ENCODE peak calls at places on chromosomes 3 and 15, in eight cellular contexts. M is fibroblast of lung, X is suprapubic skin, K is endodermal cell, U is stomach, A is thoracic aorta, B is spleen, V is heart left ventricle. S is an unnamed sample.
A peak's percentile ranks its signal among the peaks of the same experiment; 100 is the strongest.

GRCh38 chr3:36698314-36698713 is 66.0 kb downstream of the DCLK3 start:
- DNase-seq in K (peak; percentile 26), X (no peak), A (no peak), M (no peak), U (no peak), V (no peak), B (no peak), S (no peak)

GRCh38 chr3:127254730-127255129 is 33.1 kb downstream of the PRR20G start:
- DNase-seq in U (no peak), X (no peak), K (no peak), V (no peak), A (no peak), M (no peak), B (no peak), S (no peak)

GRCh38 chr15:101296418-101297405 is 1.7 kb upstream of the SNRPA1 start:
- DNase-seq in V (no peak), B (no peak), M (no peak), X (no peak), A (no peak), U (no peak), K (peak; percentile 13), S (no peak)

GRCh38 chr3:18890459-18890858 is 257.9 kb upstream of the KCNH8 start:
- DNase-seq in K (no peak), V (no peak), X (no peak), A (no peak), M (no peak), B (no peak), U (no peak), S (no peak)

GRCh38 chr15:73704869-73705645 is 20.9 kb downstream of the CD276 start:
- DNase-seq in V (peak; percentile 74), U (peak; percentile 67), A (no peak), M (peak; percentile 15), B (peak; percentile 87), K (peak; percentile 92), X (no peak), S (no peak)

GRCh38 chr3:52490938-52491526 is 4.1 kb upstream of the STAB1 start:
- DNase-seq in A (no peak), V (peak; percentile 65), K (no peak), M (peak; percentile 53), B (peak; percentile 87), X (no peak), U (no peak), S (no peak)

GRCh38 chr3:158100681-158101080 is 5.5 kb downstream of the SHOX2 start:
- DNase-seq in U (no peak), A (no peak), B (no peak), V (no peak), K (no peak), X (no peak), M (no peak), S (no peak)

GRCh38 chr3:43923101-43923979 is 232.6 kb downstream of the ABHD5 start:
- DNase-seq in M (no peak), U (no peak), V (no peak), B (no peak), X (no peak), K (no peak), A (no peak), S (no peak)

GRCh38 chr3:128076783-128077624 is 24.8 kb downstream of the SEC61A1 start:
- DNase-seq in B (peak; percentile 88), M (no peak), U (peak; percentile 49), X (peak; percentile 76), A (no peak), V (peak; percentile 43), K (no peak), S (no peak)

GRCh38 chr3:126954141-126954845 is 28.6 kb upstream of the PLXNA1 start:
- DNase-seq in V (peak; percentile 10), X (no peak), A (no peak), U (no peak), B (peak; percentile 82), M (no peak), K (no peak), S (no peak)

GRCh38 chr3:13143381-13144004 is 70.3 kb upstream of the IQSEC1 start:
- DNase-seq in B (peak; percentile 25), M (no peak), X (peak; percentile 29), U (no peak), V (no peak), A (no peak), K (peak; percentile 39), S (no peak)

GRCh38 chr3:165837058-165837525 is at the start of gene BCHE:
- DNase-seq in K (peak; percentile 63), M (peak; percentile 73), B (no peak), U (no peak), A (no peak), X (no peak), V (peak; percentile 31), S (no peak)

GRCh38 chr15:41926184-41927056 is 32.6 kb upstream of the SPTBN5 start:
- DNase-seq in A (no peak), X (no peak), M (no peak), U (peak; percentile 45), V (peak; percentile 30), K (no peak), B (no peak), S (no peak)

GRCh38 chr3:36957862-36958686 is 13.2 kb upstream of the TRANK1 start:
- DNase-seq in K (no peak), M (peak; percentile 75), V (no peak), U (no peak), X (no peak), A (no peak), B (no peak), S (no peak)

GRCh38 chr15:101697488-101697887 is 26.8 kb downstream of the TARS3 start:
- DNase-seq in M (no peak), B (no peak), X (no peak), K (no peak), A (no peak), U (no peak), V (no peak), S (no peak)

GRCh38 chr3:146561879-146562278 is 17.5 kb upstream of the PLSCR1 start:
- DNase-seq in U (no peak), A (no peak), M (no peak), B (no peak), K (no peak), V (no peak), X (no peak), S (no peak)

GRCh38 chr3:178480795-178481194 is 55.4 kb upstream of the KCNMB2 start:
- DNase-seq in K (no peak), V (no peak), A (no peak), X (no peak), U (no peak), M (no peak), B (no peak), S (no peak)

GRCh38 chr3:184567924-184568590 is 6.5 kb downstream of the EPHB3 start:
- DNase-seq in U (no peak), K (no peak), X (no peak), M (no peak), V (no peak), A (no peak), B (no peak), S (no peak)

GRCh38 chr3:177237206-177237605 is 39.9 kb upstream of the TBL1XR1 start:
- DNase-seq in X (no peak), B (no peak), A (no peak), U (no peak), K (no peak), M (peak; percentile 19), V (no peak), S (no peak)

GRCh38 chr15:25230442-25230841 is 208.4 kb downstream of the UBE3A start:
- DNase-seq in M (no peak), A (no peak), K (no peak), V (no peak), X (no peak), U (no peak), B (no peak), S (no peak)
- H3K9me3 ChIP-seq in M (no peaks in the 10 kb centered on the region), A (no peaks in the 10 kb centered on the region), K (no peaks in the 10 kb centered on the region), V (no peaks in the 10 kb centered on the region), X (peaks cover 16% of the 10 kb centered on the region), U (peaks cover 2% of the 10 kb centered on the region), B (no peaks in the 10 kb centered on the region), S (no peaks in the 10 kb centered on the region)

GRCh38 chr3:149385617-149386298 is 8.3 kb upstream of the TM4SF1 start:
- DNase-seq in U (no peak), V (no peak), M (no peak), X (no peak), K (no peak), A (no peak), B (no peak), S (no peak)
- H3K4me1 ChIP-seq in U (peaks cover 52% of the 10 kb centered on the region), V (peaks cover 33% of the 10 kb centered on the region), M (peaks cover 38% of the 10 kb centered on the region), X (peaks cover 57% of the 10 kb centered on the region), K (peaks cover 4% of the 10 kb centered on the region), A (peaks cover 13% of the 10 kb centered on the region), B (no peaks in the 10 kb centered on the region), S (peaks cover 29% of the 10 kb centered on the region)

DNA sequence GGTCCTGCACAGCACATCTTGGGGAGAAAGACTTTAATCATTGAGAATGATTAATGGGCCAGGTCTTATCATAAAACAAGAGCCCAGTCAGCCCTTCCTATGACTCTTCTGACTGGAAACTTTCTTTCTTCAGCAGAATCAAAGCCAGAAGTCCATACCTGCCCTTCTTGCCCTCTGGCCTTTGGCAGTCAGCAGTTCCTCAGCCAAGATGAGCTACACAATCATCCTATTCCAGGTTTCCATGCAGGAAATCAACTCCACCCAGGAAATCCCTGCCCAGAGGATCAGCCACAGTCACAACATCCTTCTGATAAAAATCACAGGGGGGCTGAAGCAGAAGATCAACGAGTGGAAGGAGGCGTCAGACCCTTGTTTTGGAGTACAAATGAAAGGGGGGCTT is 26.9 kb downstream of the ZNF589 start:
- DNase-seq in B (no peak), X (no peak), U (no peak), K (no peak), M (no peak), V (no peak), A (no peak), S (no peak)
- H3K27ac ChIP-seq in B (peak overlapping the region; percentile 55), X (peak overlapping the region; percentile 92), U (peak overlapping the region; percentile 71), K (no peak overlapping the region), M (no peak overlapping the region), V (no peak overlapping the region), A (no peak overlapping the region), S (no peak overlapping the region)

GRCh38 chr15:27774191-27774590 is 324.9 kb downstream of the OCA2 start:
- DNase-seq in V (no peak), K (no peak), M (no peak), U (no peak), A (no peak), X (no peak), B (no peak), S (no peak)

GRCh38 chr15:27770086-27770607 is 329.0 kb downstream of the OCA2 start:
- DNase-seq in X (no peak), B (no peak), K (no peak), A (no peak), V (no peak), U (no peak), M (no peak), S (no peak)

GRCh38 chr15:27769652-27770051 is 329.5 kb downstream of the OCA2 start:
- DNase-seq in V (no peak), U (no peak), K (no peak), B (no peak), M (no peak), A (no peak), X (no peak), S (no peak)

GRCh38 chr15:27770769-27771554 is 328.2 kb downstream of the OCA2 start:
- DNase-seq in K (no peak), X (no peak), M (no peak), V (no peak), U (no peak), B (no peak), A (no peak), S (no peak)

DNA sequence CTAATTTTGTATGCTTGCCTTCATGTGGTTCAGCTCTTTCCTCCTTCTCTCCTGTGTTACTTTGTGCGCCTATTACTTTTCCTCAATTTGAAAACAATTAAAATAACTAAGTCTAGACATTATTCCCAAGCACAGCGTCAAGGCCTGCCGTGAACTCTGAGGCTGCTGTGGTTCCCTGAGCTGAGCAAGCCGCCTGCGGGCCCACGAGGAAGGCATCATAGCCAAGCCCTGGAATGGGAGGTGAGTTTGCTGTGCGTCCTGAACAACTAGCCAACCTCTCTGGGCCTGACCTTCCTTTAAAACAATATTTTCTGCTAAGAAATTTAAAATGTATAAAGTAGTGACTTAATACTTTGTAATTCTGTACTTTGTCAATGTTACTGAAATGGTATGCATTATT is 327.2 kb downstream of the OCA2 start:
- DNase-seq in B (no peak), X (no peak), A (no peak), V (no peak), K (no peak), U (no peak), M (no peak), S (no peak)
- H3K9me3 ChIP-seq in B (no peaks in the 10 kb centered on the region), X (no peaks in the 10 kb centered on the region), A (no peaks in the 10 kb centered on the region), V (no peaks in the 10 kb centered on the region), K (peaks cover 8% of the 10 kb centered on the region), U (no peaks in the 10 kb centered on the region), M (no peaks in the 10 kb centered on the region), S (no peaks in the 10 kb centered on the region)